ENCODE peak calls at places on chromosomes 4 and X, in nine cellular contexts. One of them, this sample, is unnamed.
A peak's percentile ranks its signal among the peaks of the same experiment; 100 is the strongest.

GRCh38 chrX:120795301-120795700 is 80.4 kb downstream of the CT47B1 start:
- DNase-seq in left lung: no peak
- DNase-seq in heart left ventricle: no peak
- DNase-seq in tibial artery: no peak
- DNase-seq in neural progenitor cell: no peak
- DNase-seq in SK-N-SH: no peak
- DNase-seq in prostate gland: no peak
- DNase-seq in body of pancreas: no peak
- DNase-seq in suprapubic skin: no peak
- DNase-seq in this sample: no peak

GRCh38 chrX:43357741-43358140 is 298.4 kb upstream of the MAOA start:
- DNase-seq in left lung: no peak
- DNase-seq in suprapubic skin: no peak
- DNase-seq in heart left ventricle: no peak
- DNase-seq in prostate gland: no peak
- DNase-seq in neural progenitor cell: no peak
- DNase-seq in tibial artery: no peak
- DNase-seq in body of pancreas: no peak
- DNase-seq in SK-N-SH: no peak
- DNase-seq in this sample: no peak

GRCh38 chr4:7423801-7424552 is 10.8 kb downstream of the PSAPL1 start:
- DNase-seq in left lung: peak; percentile 20
- DNase-seq in heart left ventricle: no peak
- DNase-seq in neural progenitor cell: no peak
- DNase-seq in prostate gland: no peak
- DNase-seq in tibial artery: peak; percentile 18
- DNase-seq in body of pancreas: peak; percentile 2
- DNase-seq in SK-N-SH: peak; percentile 24
- DNase-seq in suprapubic skin: peak; percentile 67
- DNase-seq in this sample: no peak

GRCh38 chr4:106864231-106864630 is 171.9 kb downstream of the DKK2 start:
- DNase-seq in tibial artery: no peak
- DNase-seq in body of pancreas: no peak
- DNase-seq in SK-N-SH: no peak
- DNase-seq in neural progenitor cell: no peak
- DNase-seq in heart left ventricle: no peak
- DNase-seq in left lung: no peak
- DNase-seq in prostate gland: no peak
- DNase-seq in suprapubic skin: no peak
- DNase-seq in this sample: no peak

GRCh38 chr4:78065514-78066192 is 8.5 kb downstream of the FRAS1 start:
- DNase-seq in heart left ventricle: no peak
- DNase-seq in tibial artery: no peak
- DNase-seq in SK-N-SH: no peak
- DNase-seq in neural progenitor cell: no peak
- DNase-seq in left lung: no peak
- DNase-seq in prostate gland: no peak
- DNase-seq in suprapubic skin: no peak
- DNase-seq in body of pancreas: no peak
- DNase-seq in this sample: no peak

GRCh38 chr4:27006247-27006603 is 145.6 kb downstream of the STIM2 start:
- DNase-seq in neural progenitor cell: no peak
- DNase-seq in suprapubic skin: no peak
- DNase-seq in body of pancreas: no peak
- DNase-seq in SK-N-SH: no peak
- DNase-seq in left lung: no peak
- DNase-seq in heart left ventricle: no peak
- DNase-seq in tibial artery: no peak
- DNase-seq in prostate gland: no peak
- DNase-seq in this sample: no peak

GRCh38 chrX:151825927-151826471 is 86.7 kb upstream of the MAGEA4 start:
- DNase-seq in body of pancreas: no peak
- DNase-seq in neural progenitor cell: no peak
- DNase-seq in prostate gland: no peak
- DNase-seq in suprapubic skin: no peak
- DNase-seq in left lung: no peak
- DNase-seq in tibial artery: peak; percentile 20
- DNase-seq in SK-N-SH: no peak
- DNase-seq in heart left ventricle: no peak
- DNase-seq in this sample: no peak

GRCh38 chr4:123106741-123107140 is 184.3 kb upstream of the NUDT6 start:
- DNase-seq in left lung: peak; percentile 28
- DNase-seq in neural progenitor cell: no peak
- DNase-seq in body of pancreas: no peak
- DNase-seq in prostate gland: no peak
- DNase-seq in SK-N-SH: no peak
- DNase-seq in suprapubic skin: no peak
- DNase-seq in heart left ventricle: no peak
- DNase-seq in tibial artery: no peak
- DNase-seq in this sample: no peak

GRCh38 chrX:42128587-42128986 is 205.2 kb upstream of the CASK start:
- DNase-seq in SK-N-SH: no peak
- DNase-seq in neural progenitor cell: no peak
- DNase-seq in left lung: no peak
- DNase-seq in tibial artery: no peak
- DNase-seq in prostate gland: no peak
- DNase-seq in body of pancreas: no peak
- DNase-seq in suprapubic skin: no peak
- DNase-seq in heart left ventricle: no peak
- DNase-seq in this sample: no peak

GRCh38 chr4:42397635-42398447 is 553 bp downstream of the SHISA3 start:
- DNase-seq in tibial artery: no peak
- DNase-seq in body of pancreas: peak; percentile 29
- DNase-seq in prostate gland: no peak
- DNase-seq in left lung: no peak
- DNase-seq in heart left ventricle: no peak
- DNase-seq in suprapubic skin: no peak
- DNase-seq in neural progenitor cell: peak; percentile 77
- DNase-seq in SK-N-SH: peak; percentile 81
- DNase-seq in this sample: no peak

GRCh38 chrX:13029341-13029740 is 15.1 kb downstream of the FAM9C start:
- DNase-seq in suprapubic skin: peak; percentile 75
- DNase-seq in body of pancreas: peak; percentile 61
- DNase-seq in heart left ventricle: peak; percentile 77
- DNase-seq in prostate gland: peak; percentile 8
- DNase-seq in neural progenitor cell: no peak
- DNase-seq in tibial artery: peak; percentile 40
- DNase-seq in SK-N-SH: no peak
- DNase-seq in left lung: peak; percentile 47
- DNase-seq in this sample: peak; percentile 55

DNA sequence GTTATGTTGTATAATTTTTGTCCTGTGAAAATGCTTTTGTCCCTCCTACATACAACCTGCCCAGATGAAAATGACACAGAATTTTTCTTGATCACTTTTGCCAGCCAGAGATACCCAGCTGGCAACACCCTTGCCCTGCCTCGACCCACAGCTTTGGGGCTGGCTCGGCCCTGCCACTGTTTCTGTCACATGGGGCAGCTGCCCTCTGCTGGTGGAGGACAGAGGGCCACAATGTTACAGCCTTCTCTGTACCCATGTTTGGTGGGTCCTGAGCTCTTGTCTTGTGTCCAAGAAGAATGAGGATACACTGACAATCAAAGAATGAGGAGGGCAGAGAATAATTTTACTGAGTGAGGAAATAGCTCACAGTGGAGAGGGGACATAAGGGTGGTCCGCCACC is 31.1 kb downstream of the BMP15 start:
- DNase-seq in prostate gland: no peak
- DNase-seq in SK-N-SH: peak; percentile 1
- DNase-seq in neural progenitor cell: peak; percentile 49
- DNase-seq in left lung: no peak
- DNase-seq in tibial artery: no peak
- DNase-seq in body of pancreas: peak; percentile 12
- DNase-seq in heart left ventricle: no peak
- DNase-seq in suprapubic skin: no peak
- DNase-seq in this sample: no peak
- TF ChIP-seq CTCF in prostate gland: no peak
- TF ChIP-seq CTCF in SK-N-SH: peak; percentile 35
- TF ChIP-seq CTCF in neural progenitor cell: peak; percentile 57
- TF ChIP-seq CTCF in left lung: peak; percentile 18
- TF ChIP-seq CTCF in tibial artery: no peak
- TF ChIP-seq CTCF in body of pancreas: no peak
- TF ChIP-seq CTCF in heart left ventricle: peak; percentile 34
- TF ChIP-seq CTCF in suprapubic skin: no peak
- TF ChIP-seq CTCF in this sample: no peak

DNA sequence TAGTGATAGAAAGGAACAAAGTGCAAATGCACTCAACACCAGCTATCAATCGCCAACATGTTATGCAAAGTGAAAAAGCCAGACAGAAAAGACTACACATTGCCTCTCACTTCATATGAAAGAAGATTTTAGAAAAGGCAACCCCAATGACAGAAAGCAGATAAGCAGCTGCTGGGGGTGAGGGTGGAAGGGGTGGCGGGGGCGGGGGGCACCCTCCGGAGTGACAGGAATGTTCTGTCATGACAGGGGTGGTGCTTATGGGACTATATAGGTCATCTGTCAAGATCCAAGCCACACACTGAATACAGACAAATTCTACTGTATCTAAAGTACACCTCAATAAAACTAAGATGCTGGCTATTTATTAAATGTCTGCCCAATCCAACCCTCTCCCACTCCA is 10.7 kb downstream of the WDR1 start:
- DNase-seq in neural progenitor cell: no peak
- DNase-seq in suprapubic skin: no peak
- DNase-seq in SK-N-SH: no peak
- DNase-seq in heart left ventricle: no peak
- DNase-seq in left lung: no peak
- DNase-seq in body of pancreas: no peak
- DNase-seq in tibial artery: no peak
- DNase-seq in prostate gland: no peak
- DNase-seq in this sample: no peak
- H3K4me1 ChIP-seq in neural progenitor cell: peaks cover 41% of the 10 kb centered on the region
- H3K4me1 ChIP-seq in suprapubic skin: peaks cover 96% of the 10 kb centered on the region
- H3K4me1 ChIP-seq in SK-N-SH: peaks cover 22% of the 10 kb centered on the region
- H3K4me1 ChIP-seq in heart left ventricle: peaks cover 84% of the 10 kb centered on the region
- H3K4me1 ChIP-seq in left lung: peaks cover 97% of the 10 kb centered on the region
- H3K4me1 ChIP-seq in body of pancreas: peaks cover 18% of the 10 kb centered on the region
- H3K4me1 ChIP-seq in tibial artery: peaks cover 100% of the 10 kb centered on the region
- H3K4me1 ChIP-seq in prostate gland: peaks cover 30% of the 10 kb centered on the region
- H3K4me1 ChIP-seq in this sample: peaks cover 16% of the 10 kb centered on the region

GRCh38 chr4:1328267-1329155 is 18.5 kb upstream of the UVSSA start:
- DNase-seq in SK-N-SH: no peak
- DNase-seq in tibial artery: no peak
- DNase-seq in left lung: no peak
- DNase-seq in suprapubic skin: no peak
- DNase-seq in heart left ventricle: no peak
- DNase-seq in prostate gland: no peak
- DNase-seq in neural progenitor cell: no peak
- DNase-seq in body of pancreas: no peak
- DNase-seq in this sample: no peak
- TF ChIP-seq CTCF in SK-N-SH: no peak
- TF ChIP-seq CTCF in tibial artery: no peak
- TF ChIP-seq CTCF in left lung: no peak
- TF ChIP-seq CTCF in suprapubic skin: no peak
- TF ChIP-seq CTCF in heart left ventricle: no peak
- TF ChIP-seq CTCF in prostate gland: no peak
- TF ChIP-seq CTCF in neural progenitor cell: no peak
- TF ChIP-seq CTCF in body of pancreas: no peak
- TF ChIP-seq CTCF in this sample: no peak

GRCh38 chrX:370963-371745 is 15.6 kb downstream of the PPP2R3B start:
- DNase-seq in neural progenitor cell: no peak
- DNase-seq in SK-N-SH: no peak
- DNase-seq in left lung: no peak
- DNase-seq in prostate gland: no peak
- DNase-seq in body of pancreas: no peak
- DNase-seq in heart left ventricle: no peak
- DNase-seq in tibial artery: no peak
- DNase-seq in suprapubic skin: no peak
- DNase-seq in this sample: no peak

GRCh38 chrX:373641-374471 is 12.9 kb downstream of the PPP2R3B start:
- DNase-seq in prostate gland: peak; percentile 36
- DNase-seq in suprapubic skin: no peak
- DNase-seq in heart left ventricle: no peak
- DNase-seq in tibial artery: no peak
- DNase-seq in left lung: no peak
- DNase-seq in neural progenitor cell: peak; percentile 88
- DNase-seq in SK-N-SH: no peak
- DNase-seq in body of pancreas: no peak
- DNase-seq in this sample: peak; percentile 36

GRCh38 chrX:372856-373640 is 13.7 kb downstream of the PPP2R3B start:
- DNase-seq in heart left ventricle: no peak
- DNase-seq in neural progenitor cell: peak; percentile 24
- DNase-seq in tibial artery: no peak
- DNase-seq in SK-N-SH: no peak
- DNase-seq in prostate gland: no peak
- DNase-seq in body of pancreas: no peak
- DNase-seq in left lung: no peak
- DNase-seq in suprapubic skin: no peak
- DNase-seq in this sample: no peak

GRCh38 chrX:370244-370962 is 16.3 kb downstream of the PPP2R3B start:
- DNase-seq in body of pancreas: no peak
- DNase-seq in SK-N-SH: no peak
- DNase-seq in suprapubic skin: no peak
- DNase-seq in left lung: no peak
- DNase-seq in prostate gland: no peak
- DNase-seq in neural progenitor cell: no peak
- DNase-seq in heart left ventricle: no peak
- DNase-seq in tibial artery: no peak
- DNase-seq in this sample: no peak

GRCh38 chrX:371907-372306 is 14.8 kb downstream of the PPP2R3B start:
- DNase-seq in SK-N-SH: no peak
- DNase-seq in heart left ventricle: no peak
- DNase-seq in neural progenitor cell: peak; percentile 54
- DNase-seq in body of pancreas: no peak
- DNase-seq in prostate gland: no peak
- DNase-seq in suprapubic skin: no peak
- DNase-seq in tibial artery: no peak
- DNase-seq in left lung: no peak
- DNase-seq in this sample: no peak
- H3K4me1 ChIP-seq in SK-N-SH: no peaks in the 10 kb centered on the region
- H3K4me1 ChIP-seq in heart left ventricle: peaks cover 11% of the 10 kb centered on the region
- H3K4me1 ChIP-seq in neural progenitor cell: peaks cover 34% of the 10 kb centered on the region
- H3K4me1 ChIP-seq in body of pancreas: peaks cover 19% of the 10 kb centered on the region
- H3K4me1 ChIP-seq in prostate gland: peaks cover 4% of the 10 kb centered on the region
- H3K4me1 ChIP-seq in suprapubic skin: peaks cover 33% of the 10 kb centered on the region
- H3K4me1 ChIP-seq in tibial artery: peaks cover 22% of the 10 kb centered on the region
- H3K4me1 ChIP-seq in left lung: peaks cover 21% of the 10 kb centered on the region
- H3K4me1 ChIP-seq in this sample: peaks cover 10% of the 10 kb centered on the region

GRCh38 chr4:173195708-173196107 is 27.1 kb downstream of the GALNT7 start:
- DNase-seq in neural progenitor cell: no peak
- DNase-seq in suprapubic skin: no peak
- DNase-seq in heart left ventricle: no peak
- DNase-seq in left lung: no peak
- DNase-seq in tibial artery: no peak
- DNase-seq in prostate gland: no peak
- DNase-seq in SK-N-SH: no peak
- DNase-seq in body of pancreas: no peak
- DNase-seq in this sample: no peak
- TF ChIP-seq CTCF in neural progenitor cell: no peak
- TF ChIP-seq CTCF in suprapubic skin: no peak
- TF ChIP-seq CTCF in heart left ventricle: no peak
- TF ChIP-seq CTCF in left lung: no peak
- TF ChIP-seq CTCF in tibial artery: no peak
- TF ChIP-seq CTCF in prostate gland: no peak
- TF ChIP-seq CTCF in SK-N-SH: no peak
- TF ChIP-seq CTCF in body of pancreas: no peak
- TF ChIP-seq CTCF in this sample: no peak

DNA sequence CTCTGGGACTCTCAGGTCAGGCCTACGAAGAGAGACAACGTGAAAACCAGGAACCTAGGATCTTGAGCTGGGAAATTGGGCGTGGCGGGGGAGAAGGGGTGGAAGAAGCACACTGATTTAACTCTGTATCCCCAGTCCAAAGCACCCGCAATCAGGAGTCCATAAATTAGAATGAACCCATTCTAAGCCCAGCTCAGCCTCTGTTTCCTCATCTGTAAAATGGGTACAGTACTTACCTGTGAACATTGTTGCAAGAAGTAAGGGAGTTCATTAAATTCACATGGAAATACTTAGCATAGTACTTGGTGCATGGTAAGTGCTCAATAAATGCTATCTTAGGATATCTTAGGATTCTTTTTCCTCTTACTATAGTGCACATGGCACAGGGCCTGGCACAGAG is 326.7 kb downstream of the BCOR start:
- DNase-seq in tibial artery: no peak
- DNase-seq in SK-N-SH: no peak
- DNase-seq in suprapubic skin: no peak
- DNase-seq in left lung: no peak
- DNase-seq in prostate gland: no peak
- DNase-seq in heart left ventricle: no peak
- DNase-seq in body of pancreas: no peak
- DNase-seq in neural progenitor cell: no peak
- DNase-seq in this sample: no peak
- H3K4me1 ChIP-seq in tibial artery: peaks cover 13% of the 10 kb centered on the region
- H3K4me1 ChIP-seq in SK-N-SH: peaks cover 8% of the 10 kb centered on the region
- H3K4me1 ChIP-seq in suprapubic skin: no peaks in the 10 kb centered on the region
- H3K4me1 ChIP-seq in left lung: no peaks in the 10 kb centered on the region
- H3K4me1 ChIP-seq in prostate gland: no peaks in the 10 kb centered on the region
- H3K4me1 ChIP-seq in heart left ventricle: peaks cover 8% of the 10 kb centered on the region
- H3K4me1 ChIP-seq in body of pancreas: peaks cover 29% of the 10 kb centered on the region
- H3K4me1 ChIP-seq in neural progenitor cell: peaks cover 19% of the 10 kb centered on the region
- H3K4me1 ChIP-seq in this sample: peaks cover 11% of the 10 kb centered on the region

This sample was measured in testis.